ENCODE peak calls at places on chromosome 11, in four cellular contexts. One of them, this sample, is unnamed.
A peak's percentile ranks its signal among the peaks of the same experiment; 100 is the strongest.

GRCh38 chr11:61153593-61154090 is 7.6 kb downstream of the VPS37C start:
- DNase-seq in Panc1: no peak
- DNase-seq in K562: no peak
- DNase-seq in HepG2: no peak
- DNase-seq in this sample: no peak

GRCh38 chr11:43832536-43832935 is 48.1 kb upstream of the ALKBH3 start:
- DNase-seq in HepG2: no peak
- DNase-seq in K562: no peak
- DNase-seq in Panc1: no peak
- DNase-seq in this sample: no peak

GRCh38 chr11:103959279-103959930 is 77.0 kb upstream of the DDI1 start:
- DNase-seq in HepG2: no peak
- DNase-seq in K562: no peak
- DNase-seq in Panc1: no peak
- DNase-seq in this sample: no peak

GRCh38 chr11:30914143-30914762 is 328.1 kb upstream of the MPPED2 start:
- DNase-seq in K562: peak; percentile 6
- DNase-seq in Panc1: no peak
- DNase-seq in HepG2: peak; percentile 16
- DNase-seq in this sample: peak; percentile 15

GRCh38 chr11:59630493-59630892 is 14.9 kb upstream of the OSBP start:
- DNase-seq in Panc1: no peak
- DNase-seq in K562: no peak
- DNase-seq in HepG2: no peak
- DNase-seq in this sample: no peak

GRCh38 chr11:29173660-29174062 is 843.2 kb downstream of the KCNA4 start:
- DNase-seq in Panc1: peak; percentile 22
- DNase-seq in K562: no peak
- DNase-seq in HepG2: peak; percentile 2
- DNase-seq in this sample: peak; percentile 12

GRCh38 chr11:108112059-108112458 is 9.3 kb upstream of the ACAT1 start:
- DNase-seq in HepG2: no peak
- DNase-seq in Panc1: no peak
- DNase-seq in K562: no peak
- DNase-seq in this sample: no peak

GRCh38 chr11:79039122-79039521 is 401.7 kb downstream of the TENM4 start:
- DNase-seq in HepG2: no peak
- DNase-seq in Panc1: no peak
- DNase-seq in K562: no peak
- DNase-seq in this sample: no peak

GRCh38 chr11:92886243-92886905 is 83.1 kb upstream of the MTNR1B start:
- DNase-seq in K562: peak; percentile 58
- DNase-seq in HepG2: peak; percentile 54
- DNase-seq in Panc1: peak; percentile 42
- DNase-seq in this sample: peak; percentile 46

GRCh38 chr11:129286813-129287212 is 88.8 kb upstream of the BARX2 start:
- DNase-seq in Panc1: no peak
- DNase-seq in HepG2: no peak
- DNase-seq in K562: no peak
- DNase-seq in this sample: no peak

GRCh38 chr11:7514099-7514725 is 413 bp downstream of the PPFIBP2 start:
- DNase-seq in Panc1: no peak
- DNase-seq in HepG2: no peak
- DNase-seq in K562: peak; percentile 12
- DNase-seq in this sample: no peak

GRCh38 chr11:16843307-16843706 is 104.9 kb downstream of the C11orf58 start:
- DNase-seq in Panc1: no peak
- DNase-seq in HepG2: peak; percentile 12
- DNase-seq in K562: no peak
- DNase-seq in this sample: no peak

GRCh38 chr11:105867742-105868141 is 154.3 kb downstream of the MSANTD4 start:
- DNase-seq in HepG2: no peak
- DNase-seq in Panc1: no peak
- DNase-seq in K562: no peak
- DNase-seq in this sample: no peak

GRCh38 chr11:47204633-47204989 is 10.2 kb upstream of the DDB2 start:
- DNase-seq in K562: no peak
- DNase-seq in Panc1: no peak
- DNase-seq in HepG2: no peak
- DNase-seq in this sample: no peak

GRCh38 chr11:118485273-118485672 is 42.0 kb upstream of the TTC36 start:
- DNase-seq in K562: no peak
- DNase-seq in Panc1: no peak
- DNase-seq in HepG2: no peak
- DNase-seq in this sample: no peak

GRCh38 chr11:12625438-12626071 is 48.7 kb upstream of the TEAD1 start:
- DNase-seq in Panc1: no peak
- DNase-seq in K562: no peak
- DNase-seq in HepG2: no peak
- DNase-seq in this sample: no peak

GRCh38 chr11:78860720-78861422 is 286.2 kb upstream of the NARS2 start:
- DNase-seq in K562: no peak
- DNase-seq in Panc1: no peak
- DNase-seq in HepG2: no peak
- DNase-seq in this sample: no peak

GRCh38 chr11:1536065-1536843 is 35.8 kb downstream of the DUSP8 start:
- DNase-seq in K562: no peak
- DNase-seq in Panc1: no peak
- DNase-seq in HepG2: no peak
- DNase-seq in this sample: no peak

GRCh38 chr11:117931971-117932370 is 2.8 kb upstream of the TMPRSS13 start:
- DNase-seq in Panc1: no peak
- DNase-seq in HepG2: no peak
- DNase-seq in K562: no peak
- DNase-seq in this sample: no peak

GRCh38 chr11:65277878-65278277 is 16.1 kb downstream of the POLA2 start:
- DNase-seq in Panc1: no peak
- DNase-seq in K562: no peak
- DNase-seq in HepG2: no peak
- DNase-seq in this sample: no peak

GRCh38 chr11:82730286-82730685 is 3.4 kb downstream of the FAM181B start:
- DNase-seq in HepG2: no peak
- DNase-seq in K562: no peak
- DNase-seq in Panc1: no peak
- DNase-seq in this sample: no peak

GRCh38 chr11:71962428-71963038 is 33.7 kb downstream of the RNF121 start:
- DNase-seq in Panc1: no peak
- DNase-seq in K562: no peak
- DNase-seq in HepG2: no peak
- DNase-seq in this sample: no peak

GRCh38 chr11:60971520-60971919 is at the start of gene CD6:
- DNase-seq in HepG2: no peak
- DNase-seq in Panc1: no peak
- DNase-seq in K562: no peak
- DNase-seq in this sample: no peak

GRCh38 chr11:111360150-111361043 is 18.7 kb downstream of the POU2AF1 start:
- DNase-seq in K562: no peak
- DNase-seq in HepG2: peak; percentile 99
- DNase-seq in Panc1: no peak
- DNase-seq in this sample: no peak

GRCh38 chr11:76666408-76666807 is 4.1 kb downstream of the LRRC32 start:
- DNase-seq in HepG2: no peak
- DNase-seq in Panc1: no peak
- DNase-seq in K562: no peak
- DNase-seq in this sample: no peak

GRCh38 chr11:126282361-126282741 is 542 bp upstream of the TIRAP start:
- DNase-seq in HepG2: peak; percentile 18
- DNase-seq in Panc1: no peak
- DNase-seq in K562: no peak
- DNase-seq in this sample: no peak

DNA sequence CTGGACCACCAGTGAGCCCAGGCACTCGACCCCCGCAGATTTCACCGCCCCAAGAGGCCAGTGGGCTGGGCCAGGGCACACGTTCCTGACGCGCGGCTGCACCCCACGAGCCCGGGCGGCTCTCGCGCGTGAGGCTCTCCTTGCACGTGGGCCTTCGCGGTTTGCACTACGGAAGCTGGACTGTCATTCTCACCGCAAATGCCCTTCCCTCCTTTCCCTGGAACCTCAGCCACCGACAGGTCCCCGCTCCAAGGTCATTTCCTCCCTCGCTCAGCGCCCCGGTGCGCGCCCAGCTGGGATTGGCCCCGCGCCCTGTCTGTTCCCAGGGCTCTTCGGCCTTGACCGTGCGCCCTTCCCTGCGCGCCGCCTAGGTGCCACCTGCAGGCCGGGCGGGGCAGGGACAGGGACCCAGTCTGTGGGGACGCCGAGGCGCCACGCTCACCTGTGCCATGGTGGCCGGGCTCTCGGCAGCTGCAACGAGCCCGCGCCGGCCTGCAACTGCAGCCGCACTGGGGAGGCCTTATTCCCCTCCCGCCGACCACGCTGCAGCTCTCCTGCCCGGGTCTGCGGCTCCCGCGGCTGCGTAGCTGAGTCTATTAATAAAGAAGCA is 2.1 kb upstream of the CPT1A start:
- DNase-seq in HepG2: peak; percentile 67
- DNase-seq in Panc1: no peak
- DNase-seq in K562: no peak
- DNase-seq in this sample: peak; percentile 67
- TF ChIP-seq POLR2AphosphoS5 in HepG2: no peak
- TF ChIP-seq POLR2AphosphoS5 in Panc1: no peak
- TF ChIP-seq POLR2AphosphoS5 in K562: no peak
- TF ChIP-seq POLR2AphosphoS5 in this sample: peak; percentile 54

GRCh38 chr11:74418509-74418895 is 20.3 kb upstream of the PGM2L1 start:
- DNase-seq in Panc1: peak; percentile 72
- DNase-seq in HepG2: peak; percentile 6
- DNase-seq in K562: no peak
- DNase-seq in this sample: no peak

GRCh38 chr11:74417860-74418508 is 19.8 kb upstream of the PGM2L1 start:
- DNase-seq in Panc1: no peak
- DNase-seq in K562: no peak
- DNase-seq in HepG2: no peak
- DNase-seq in this sample: no peak

GRCh38 chr11:74412733-74413359 is 14.6 kb upstream of the PGM2L1 start:
- DNase-seq in Panc1: no peak
- DNase-seq in K562: no peak
- DNase-seq in HepG2: no peak
- DNase-seq in this sample: no peak

DNA sequence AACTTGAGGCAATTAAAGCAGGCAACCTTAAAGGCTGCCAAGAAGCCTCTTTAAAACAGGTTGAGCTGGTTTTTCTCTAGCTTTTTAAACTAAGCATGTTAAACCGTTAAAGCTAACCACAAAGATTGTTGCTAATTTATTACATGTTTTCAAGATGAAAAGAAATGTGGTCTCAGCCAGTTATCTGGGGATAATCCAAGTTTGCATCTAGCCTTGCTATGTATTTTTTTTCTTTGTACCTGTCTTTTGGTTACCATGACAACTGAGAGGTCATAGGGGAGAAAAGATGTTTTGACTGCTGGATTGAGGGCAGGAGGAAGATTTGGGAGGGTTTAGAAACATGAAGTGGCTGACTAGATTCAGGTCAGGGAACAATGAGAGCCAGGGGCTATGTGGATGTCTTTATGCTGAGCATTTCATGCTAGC is 19.2 kb upstream of the PGM2L1 start:
- DNase-seq in K562: no peak
- DNase-seq in HepG2: no peak
- DNase-seq in Panc1: no peak
- DNase-seq in this sample: no peak
- TF ChIP-seq TCF7L2 in K562: no peak
- TF ChIP-seq TCF7L2 in HepG2: no peak
- TF ChIP-seq TCF7L2 in Panc1: no peak
- TF ChIP-seq TCF7L2 in this sample: no peak

GRCh38 chr11:14094481-14095037 is 132.0 kb downstream of the SPON1 start:
- DNase-seq in HepG2: no peak
- DNase-seq in K562: no peak
- DNase-seq in Panc1: no peak
- DNase-seq in this sample: no peak
- TF ChIP-seq POLR2AphosphoS5 in HepG2: no peak
- TF ChIP-seq POLR2AphosphoS5 in K562: no peak
- TF ChIP-seq POLR2AphosphoS5 in Panc1: no peak
- TF ChIP-seq POLR2AphosphoS5 in this sample: no peak

DNA sequence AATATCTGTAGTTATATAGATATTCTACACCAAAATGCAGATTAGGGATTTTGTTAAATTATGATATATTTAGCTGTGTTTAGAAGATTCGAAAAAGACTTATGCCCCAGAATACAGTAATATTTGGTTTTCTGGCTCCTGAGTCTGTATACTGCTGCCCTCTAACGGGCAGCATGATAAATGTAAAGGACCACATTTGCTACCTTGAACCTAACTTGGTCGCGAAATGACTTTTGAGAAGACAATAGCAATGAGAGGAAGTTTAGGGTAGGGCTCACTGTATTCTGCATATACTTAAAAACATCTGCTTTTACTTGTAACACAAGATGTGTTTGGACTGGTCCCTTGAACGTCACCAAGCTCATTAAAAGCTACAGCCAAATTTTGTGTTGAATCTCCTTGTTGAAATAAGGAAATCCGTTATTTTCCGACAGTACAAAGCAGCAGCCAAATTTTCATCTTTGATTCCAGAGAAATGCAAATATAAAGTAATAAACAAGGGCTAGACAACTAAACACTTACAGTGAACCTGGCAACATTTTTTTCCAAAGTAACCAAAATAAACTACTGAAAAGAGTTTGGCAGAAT is 309.1 kb downstream of the SWAP70 start:
- DNase-seq in Panc1: peak; percentile 53
- DNase-seq in K562: peak; percentile 57
- DNase-seq in HepG2: peak; percentile 40
- DNase-seq in this sample: peak; percentile 16
- TF ChIP-seq TCF7L2 in Panc1: no peak
- TF ChIP-seq TCF7L2 in K562: no peak
- TF ChIP-seq TCF7L2 in HepG2: no peak
- TF ChIP-seq TCF7L2 in this sample: no peak

GRCh38 chr11:134497586-134497985 is 85.5 kb upstream of the B3GAT1 start:
- DNase-seq in HepG2: no peak
- DNase-seq in K562: no peak
- DNase-seq in Panc1: no peak
- DNase-seq in this sample: no peak
- TF ChIP-seq POLR2AphosphoS5 in HepG2: no peak
- TF ChIP-seq POLR2AphosphoS5 in K562: no peak
- TF ChIP-seq POLR2AphosphoS5 in Panc1: no peak
- TF ChIP-seq POLR2AphosphoS5 in this sample: no peak

DNA sequence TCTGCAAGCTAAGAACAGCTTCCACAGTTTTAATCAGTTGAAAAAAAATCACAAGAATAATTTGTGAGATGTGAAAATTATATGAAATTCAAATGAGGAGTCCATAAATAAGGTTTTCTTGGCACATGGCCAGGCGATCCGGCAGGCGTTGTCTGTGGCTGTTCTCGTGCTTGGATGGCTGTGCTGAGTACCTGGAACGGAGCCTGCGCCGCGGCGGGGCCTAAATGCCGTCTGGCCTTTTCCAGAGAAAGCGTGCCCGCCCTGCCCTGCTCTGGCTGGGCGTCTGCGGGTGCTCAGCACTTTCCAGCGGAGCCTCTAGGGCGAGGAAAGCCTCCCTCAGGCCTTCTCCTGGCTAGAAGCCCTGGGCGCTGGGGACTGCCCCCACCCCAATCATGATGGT is 41.8 kb downstream of the OSBPL5 start:
- DNase-seq in Panc1: no peak
- DNase-seq in K562: no peak
- DNase-seq in HepG2: no peak
- DNase-seq in this sample: no peak
- TF ChIP-seq TCF7L2 in Panc1: no peak
- TF ChIP-seq TCF7L2 in K562: no peak
- TF ChIP-seq TCF7L2 in HepG2: no peak
- TF ChIP-seq TCF7L2 in this sample: no peak

GRCh38 chr11:27699242-27699925 is 871 bp downstream of the BDNF start:
- DNase-seq in K562: no peak
- DNase-seq in Panc1: no peak
- DNase-seq in HepG2: no peak
- DNase-seq in this sample: no peak
- TF ChIP-seq POLR2AphosphoS5 in K562: no peak
- TF ChIP-seq POLR2AphosphoS5 in Panc1: no peak
- TF ChIP-seq POLR2AphosphoS5 in HepG2: no peak
- TF ChIP-seq POLR2AphosphoS5 in this sample: no peak

This sample was measured in HCT116.